ENCODE peak calls at places on chromosomes 11 and 22, in six cellular contexts. One of them, this sample, is unnamed. For H3K27me3, the result is how much of the 10 kb centered on the place peaks cover.

GRCh38 chr11:124207102-124207792 is 24.1 kb downstream of the OR10D3 start:
- DNase-seq in PC-9: no peak
- DNase-seq in heart left ventricle: no peak
- DNase-seq in esophagus squamous epithelium: no peak
- DNase-seq in pancreas: no peak
- DNase-seq in left ventricle myocardium inferior: no peak
- DNase-seq in this sample: no peak

GRCh38 chr22:39954584-39955055 is 5.6 kb upstream of the TMA7B start:
- DNase-seq in heart left ventricle: no peak
- DNase-seq in left ventricle myocardium inferior: no peak
- DNase-seq in pancreas: no peak
- DNase-seq in PC-9: peak
- DNase-seq in esophagus squamous epithelium: no peak
- DNase-seq in this sample: no peak

GRCh38 chr11:88202498-88202897 is 27.3 kb upstream of the RAB38 start:
- DNase-seq in pancreas: no peak
- DNase-seq in left ventricle myocardium inferior: no peak
- DNase-seq in heart left ventricle: no peak
- DNase-seq in esophagus squamous epithelium: no peak
- DNase-seq in PC-9: no peak
- DNase-seq in this sample: no peak

GRCh38 chr11:61577383-61578118 is 3.3 kb downstream of the SYT7 start:
- DNase-seq in left ventricle myocardium inferior: peak
- DNase-seq in esophagus squamous epithelium: no peak
- DNase-seq in PC-9: no peak
- DNase-seq in heart left ventricle: peak
- DNase-seq in pancreas: no peak
- DNase-seq in this sample: no peak

GRCh38 chr11:37072538-37072937 is 474.5 kb upstream of the RAG2 start:
- DNase-seq in esophagus squamous epithelium: no peak
- DNase-seq in PC-9: no peak
- DNase-seq in left ventricle myocardium inferior: no peak
- DNase-seq in pancreas: no peak
- DNase-seq in heart left ventricle: no peak
- DNase-seq in this sample: no peak

GRCh38 chr22:28442951-28443876 is 236.4 kb downstream of the TTC28 start:
- DNase-seq in PC-9: no peak
- DNase-seq in heart left ventricle: peak
- DNase-seq in left ventricle myocardium inferior: peak
- DNase-seq in pancreas: peak
- DNase-seq in esophagus squamous epithelium: no peak
- DNase-seq in this sample: peak

GRCh38 chr11:68256331-68256741 is 15.4 kb downstream of the C11orf24 start:
- DNase-seq in pancreas: no peak
- DNase-seq in PC-9: no peak
- DNase-seq in esophagus squamous epithelium: no peak
- DNase-seq in left ventricle myocardium inferior: peak
- DNase-seq in heart left ventricle: no peak
- DNase-seq in this sample: no peak

GRCh38 chr11:72591785-72592490 is 82.3 kb downstream of the PDE2A start:
- DNase-seq in left ventricle myocardium inferior: no peak
- DNase-seq in PC-9: no peak
- DNase-seq in heart left ventricle: no peak
- DNase-seq in pancreas: no peak
- DNase-seq in esophagus squamous epithelium: no peak
- DNase-seq in this sample: peak

GRCh38 chr22:33030923-33031525 is 27.2 kb downstream of the SYN3 start:
- DNase-seq in pancreas: no peak
- DNase-seq in left ventricle myocardium inferior: no peak
- DNase-seq in esophagus squamous epithelium: no peak
- DNase-seq in heart left ventricle: no peak
- DNase-seq in PC-9: no peak
- DNase-seq in this sample: no peak

GRCh38 chr22:47056361-47056760 is 293.9 kb downstream of the TBC1D22A start:
- DNase-seq in esophagus squamous epithelium: no peak
- DNase-seq in pancreas: no peak
- DNase-seq in PC-9: no peak
- DNase-seq in left ventricle myocardium inferior: no peak
- DNase-seq in heart left ventricle: peak
- DNase-seq in this sample: no peak

GRCh38 chr22:19942071-19942885 is 660 bp upstream of the TXNRD2 start:
- DNase-seq in heart left ventricle: no peak
- DNase-seq in PC-9: no peak
- DNase-seq in esophagus squamous epithelium: no peak
- DNase-seq in pancreas: no peak
- DNase-seq in left ventricle myocardium inferior: no peak
- DNase-seq in this sample: no peak

GRCh38 chr11:43947003-43947500 is 4.6 kb downstream of the C11orf96 start:
- DNase-seq in esophagus squamous epithelium: no peak
- DNase-seq in left ventricle myocardium inferior: no peak
- DNase-seq in heart left ventricle: peak
- DNase-seq in pancreas: no peak
- DNase-seq in PC-9: no peak
- DNase-seq in this sample: no peak
- TF ChIP-seq CTCF in esophagus squamous epithelium: peak
- TF ChIP-seq CTCF in left ventricle myocardium inferior: peak
- TF ChIP-seq CTCF in heart left ventricle: no peak
- TF ChIP-seq CTCF in pancreas: no peak
- TF ChIP-seq CTCF in PC-9: no peak
- TF ChIP-seq CTCF in this sample: no peak

GRCh38 chr11:121928597-121929580 is 187.1 kb downstream of the BLID start:
- DNase-seq in pancreas: no peak
- DNase-seq in left ventricle myocardium inferior: no peak
- DNase-seq in PC-9: no peak
- DNase-seq in heart left ventricle: no peak
- DNase-seq in esophagus squamous epithelium: no peak
- DNase-seq in this sample: no peak
- H3K4me3 ChIP-seq in pancreas: peak
- H3K4me3 ChIP-seq in left ventricle myocardium inferior: peak
- H3K4me3 ChIP-seq in PC-9: no peak
- H3K4me3 ChIP-seq in heart left ventricle: peak
- H3K4me3 ChIP-seq in esophagus squamous epithelium: peak
- H3K4me3 ChIP-seq in this sample: no peak

GRCh38 chr11:118147502-118147901 is 5.1 kb downstream of the SCN4B start:
- DNase-seq in pancreas: no peak
- DNase-seq in esophagus squamous epithelium: no peak
- DNase-seq in PC-9: no peak
- DNase-seq in heart left ventricle: no peak
- DNase-seq in left ventricle myocardium inferior: no peak
- DNase-seq in this sample: no peak

GRCh38 chr11:118149493-118149892 is 3.1 kb downstream of the SCN4B start:
- DNase-seq in heart left ventricle: no peak
- DNase-seq in esophagus squamous epithelium: no peak
- DNase-seq in pancreas: no peak
- DNase-seq in left ventricle myocardium inferior: no peak
- DNase-seq in PC-9: no peak
- DNase-seq in this sample: no peak

GRCh38 chr11:118148240-118148639 is 4.4 kb downstream of the SCN4B start:
- DNase-seq in esophagus squamous epithelium: no peak
- DNase-seq in left ventricle myocardium inferior: no peak
- DNase-seq in pancreas: no peak
- DNase-seq in PC-9: no peak
- DNase-seq in heart left ventricle: no peak
- DNase-seq in this sample: no peak

GRCh38 chr11:118146554-118146953 is 6.1 kb downstream of the SCN4B start:
- DNase-seq in esophagus squamous epithelium: no peak
- DNase-seq in pancreas: no peak
- DNase-seq in heart left ventricle: no peak
- DNase-seq in left ventricle myocardium inferior: no peak
- DNase-seq in PC-9: no peak
- DNase-seq in this sample: no peak

GRCh38 chr11:118148877-118149276 is 3.7 kb downstream of the SCN4B start:
- DNase-seq in esophagus squamous epithelium: no peak
- DNase-seq in PC-9: no peak
- DNase-seq in pancreas: no peak
- DNase-seq in heart left ventricle: no peak
- DNase-seq in left ventricle myocardium inferior: no peak
- DNase-seq in this sample: no peak
- H3K27me3 ChIP-seq in esophagus squamous epithelium: under half
- H3K27me3 ChIP-seq in PC-9: half or more
- H3K27me3 ChIP-seq in pancreas: under half
- H3K27me3 ChIP-seq in heart left ventricle: under half
- H3K27me3 ChIP-seq in left ventricle myocardium inferior: under half
- H3K27me3 ChIP-seq in this sample: under half

GRCh38 chr11:47464479-47464878 is 15.5 kb upstream of the RAPSN start:
- DNase-seq in heart left ventricle: no peak
- DNase-seq in esophagus squamous epithelium: no peak
- DNase-seq in left ventricle myocardium inferior: no peak
- DNase-seq in PC-9: no peak
- DNase-seq in pancreas: no peak
- DNase-seq in this sample: no peak

GRCh38 chr11:47466201-47466600 is 17.3 kb upstream of the RAPSN start:
- DNase-seq in heart left ventricle: no peak
- DNase-seq in esophagus squamous epithelium: no peak
- DNase-seq in left ventricle myocardium inferior: no peak
- DNase-seq in PC-9: no peak
- DNase-seq in pancreas: no peak
- DNase-seq in this sample: no peak

GRCh38 chr11:47467372-47467771 is 18.4 kb upstream of the RAPSN start:
- DNase-seq in heart left ventricle: no peak
- DNase-seq in pancreas: peak
- DNase-seq in esophagus squamous epithelium: no peak
- DNase-seq in PC-9: peak
- DNase-seq in left ventricle myocardium inferior: no peak
- DNase-seq in this sample: no peak

GRCh38 chr11:47468598-47469214 is 19.8 kb upstream of the RAPSN start:
- DNase-seq in left ventricle myocardium inferior: no peak
- DNase-seq in pancreas: no peak
- DNase-seq in esophagus squamous epithelium: no peak
- DNase-seq in heart left ventricle: no peak
- DNase-seq in PC-9: no peak
- DNase-seq in this sample: no peak

GRCh38 chr11:47466701-47467250 is 17.8 kb upstream of the RAPSN start:
- DNase-seq in PC-9: peak
- DNase-seq in left ventricle myocardium inferior: peak
- DNase-seq in esophagus squamous epithelium: no peak
- DNase-seq in heart left ventricle: peak
- DNase-seq in pancreas: peak
- DNase-seq in this sample: no peak
- TF ChIP-seq CTCF in PC-9: no peak
- TF ChIP-seq CTCF in left ventricle myocardium inferior: no peak
- TF ChIP-seq CTCF in esophagus squamous epithelium: no peak
- TF ChIP-seq CTCF in heart left ventricle: no peak
- TF ChIP-seq CTCF in pancreas: no peak
- TF ChIP-seq CTCF in this sample: no peak

DNA sequence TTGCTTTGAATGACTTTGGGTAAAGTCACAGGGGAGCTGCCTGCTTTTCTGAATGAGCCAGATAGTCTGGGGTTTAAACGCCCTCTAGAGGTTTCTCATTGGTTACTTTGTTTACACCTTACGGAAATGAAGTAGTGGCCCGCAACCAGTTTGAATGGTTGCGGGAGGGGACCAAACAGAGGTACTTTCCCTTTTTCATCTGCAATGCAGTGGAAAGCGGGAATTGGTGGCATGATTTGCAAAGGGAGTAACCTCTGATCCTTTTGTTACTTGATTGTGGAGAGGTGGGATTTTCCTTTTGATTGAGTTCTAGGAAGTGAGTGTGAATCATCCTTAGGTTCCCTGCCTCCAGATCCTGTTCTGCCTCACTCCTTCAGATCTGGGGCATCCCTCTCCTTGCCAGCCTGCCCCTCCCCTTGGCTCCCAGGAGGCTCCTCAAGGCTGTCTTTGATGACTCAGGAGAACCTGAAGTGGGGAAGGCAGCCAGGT is 15.9 kb upstream of the GLYATL1 start:
- DNase-seq in PC-9: peak
- DNase-seq in left ventricle myocardium inferior: no peak
- DNase-seq in pancreas: no peak
- DNase-seq in esophagus squamous epithelium: no peak
- DNase-seq in heart left ventricle: no peak
- DNase-seq in this sample: no peak
- H3K4me3 ChIP-seq in PC-9: no peak
- H3K4me3 ChIP-seq in left ventricle myocardium inferior: no peak
- H3K4me3 ChIP-seq in pancreas: no peak
- H3K4me3 ChIP-seq in esophagus squamous epithelium: peak
- H3K4me3 ChIP-seq in heart left ventricle: no peak
- H3K4me3 ChIP-seq in this sample: no peak

GRCh38 chr11:79436911-79437273 is 3.9 kb downstream of the TENM4 start:
- DNase-seq in heart left ventricle: no peak
- DNase-seq in pancreas: no peak
- DNase-seq in PC-9: no peak
- DNase-seq in esophagus squamous epithelium: no peak
- DNase-seq in left ventricle myocardium inferior: no peak
- DNase-seq in this sample: no peak
- H3K27me3 ChIP-seq in heart left ventricle: half or more
- H3K27me3 ChIP-seq in pancreas: under half
- H3K27me3 ChIP-seq in PC-9: half or more
- H3K27me3 ChIP-seq in esophagus squamous epithelium: under half
- H3K27me3 ChIP-seq in left ventricle myocardium inferior: half or more
- H3K27me3 ChIP-seq in this sample: under half

DNA sequence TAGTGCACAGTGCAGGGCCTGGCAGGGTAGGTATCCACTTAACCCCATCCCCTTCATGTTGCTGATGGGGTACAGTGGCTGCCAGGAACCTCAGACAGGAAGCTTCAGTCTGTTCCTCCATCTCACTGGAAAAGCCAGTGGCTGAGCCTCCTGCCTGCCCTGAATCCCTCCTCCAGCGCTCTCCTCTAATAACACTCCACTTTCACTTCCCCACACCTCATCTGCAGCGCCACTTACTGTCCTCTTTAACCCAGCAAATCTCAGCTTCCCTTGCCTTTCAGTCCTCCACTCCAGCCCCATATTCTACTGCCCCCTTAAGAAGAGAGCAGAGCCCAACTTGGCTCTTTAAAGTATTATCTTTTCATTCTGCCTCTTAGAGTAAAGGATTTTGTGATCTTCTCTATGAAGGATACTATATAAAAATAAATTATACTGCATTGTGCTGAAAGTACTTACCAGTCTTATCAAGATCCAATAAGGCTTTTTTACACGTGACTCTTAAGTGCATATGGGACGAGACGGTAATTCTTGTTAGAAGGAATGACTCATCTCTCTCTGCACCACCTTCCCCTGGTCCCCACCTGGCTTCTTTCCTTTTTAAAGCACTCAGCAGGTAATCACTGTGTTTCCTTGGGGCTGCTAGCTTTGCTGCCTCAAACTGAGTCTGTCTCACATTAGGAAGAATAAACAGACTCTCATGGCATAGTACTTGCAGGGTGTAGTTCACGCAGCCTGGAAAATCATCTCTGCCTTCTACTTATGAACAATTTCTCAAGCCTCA is 238.0 kb upstream of the NARS2 start:
- DNase-seq in pancreas: no peak
- DNase-seq in PC-9: no peak
- DNase-seq in left ventricle myocardium inferior: no peak
- DNase-seq in heart left ventricle: no peak
- DNase-seq in esophagus squamous epithelium: no peak
- DNase-seq in this sample: no peak
- TF ChIP-seq CTCF in pancreas: no peak
- TF ChIP-seq CTCF in PC-9: no peak
- TF ChIP-seq CTCF in left ventricle myocardium inferior: no peak
- TF ChIP-seq CTCF in heart left ventricle: no peak
- TF ChIP-seq CTCF in esophagus squamous epithelium: no peak
- TF ChIP-seq CTCF in this sample: no peak